ENCODE peak calls at places on chromosome 12, in eight cellular contexts. R, Z, C, W, M, H, J and V are unnamed samples.

GRCh38 chr12:49339464-49339861 is 2.5 kb upstream of the C1QL4 start:
- DNase-seq in W (no peak), R (no peak), M (no peak), C (peak; percentile 80), Z (no peak), J (no peak), H (no peak), V (no peak)

GRCh38 chr12:45933504-45933903 is 56.9 kb downstream of the SCAF11 start:
- DNase-seq in H (no peak), W (no peak), M (no peak), Z (no peak), R (no peak), C (no peak), J (no peak), V (no peak)

GRCh38 chr12:12996235-12996634 is 3.8 kb downstream of the HEBP1 start:
- DNase-seq in Z (no peak), J (no peak), H (no peak), C (no peak), W (no peak), R (no peak), M (no peak), V (no peak)

GRCh38 chr12:89960607-89961394 is 252.2 kb upstream of the ATP2B1 start:
- DNase-seq in J (no peak), R (no peak), H (no peak), Z (no peak), M (no peak), W (no peak), C (no peak), V (no peak)

GRCh38 chr12:107681455-107681835 is 4.2 kb upstream of the PWP1 start:
- DNase-seq in M (no peak), R (no peak), W (no peak), J (no peak), Z (no peak), H (no peak), C (no peak), V (no peak)

GRCh38 chr12:32918890-32919791 is 22.6 kb upstream of the PKP2 start:
- DNase-seq in H (no peak), J (no peak), W (peak; percentile 69), M (peak; percentile 79), C (no peak), R (peak; percentile 37), Z (no peak), V (no peak)

GRCh38 chr12:27334052-27334720 is 1.6 kb downstream of the BMAL2 start:
- DNase-seq in H (no peak), R (no peak), Z (no peak), W (peak; percentile 48), J (no peak), C (no peak), M (no peak), V (no peak)

GRCh38 chr12:28107679-28108078 is 82.6 kb upstream of the CCDC91 start:
- DNase-seq in C (no peak), W (no peak), R (no peak), Z (no peak), H (no peak), M (no peak), J (no peak), V (no peak)

GRCh38 chr12:130719263-130719892 is 3.3 kb upstream of the RIMBP2 start:
- DNase-seq in Z (no peak), C (no peak), J (no peak), H (no peak), M (no peak), R (no peak), W (no peak), V (no peak)

GRCh38 chr12:76085159-76085868 is 829 bp upstream of the NAP1L1 start:
- DNase-seq in Z (no peak), H (no peak), W (peak; percentile 58), M (peak; percentile 60), C (no peak), R (no peak), J (no peak), V (peak; percentile 66)

GRCh38 chr12:16605666-16606116 is 271 bp downstream of the LMO3 start:
- DNase-seq in W (peak; percentile 28), R (no peak), Z (no peak), M (no peak), H (peak; percentile 3), C (peak; percentile 13), J (peak; percentile 51), V (no peak)

GRCh38 chr12:76103958-76104357 is 19.5 kb upstream of the NAP1L1 start:
- DNase-seq in J (no peak), H (no peak), R (no peak), M (no peak), Z (no peak), C (no peak), W (no peak), V (no peak)

GRCh38 chr12:85998074-85998473 is 124.0 kb downstream of the NTS start:
- DNase-seq in H (no peak), J (no peak), Z (no peak), W (no peak), R (no peak), C (no peak), M (no peak), V (no peak)

GRCh38 chr12:52036587-52037171 is 14.6 kb upstream of the NR4A1 start:
- DNase-seq in J (peak; percentile 93), W (peak; percentile 83), M (peak; percentile 55), R (peak; percentile 66), Z (peak; percentile 90), H (peak; percentile 53), C (peak; percentile 92), V (peak; percentile 79)

GRCh38 chr12:52631676-52632459 is 13.5 kb upstream of the KRT73 start:
- DNase-seq in C (no peak), W (no peak), J (no peak), Z (no peak), R (no peak), M (no peak), H (no peak), V (no peak)

GRCh38 chr12:51381226-51382079 is 9.8 kb downstream of the GALNT6 start:
- DNase-seq in Z (no peak), C (no peak), H (no peak), J (no peak), M (no peak), R (no peak), W (no peak), V (no peak)

GRCh38 chr12:57620936-57621496 is 9.8 kb downstream of the ARHGEF25 start:
- DNase-seq in W (no peak), J (no peak), M (no peak), H (no peak), R (no peak), C (no peak), Z (peak; percentile 24), V (no peak)

GRCh38 chr12:116202940-116203339 is 74.6 kb downstream of the MED13L start:
- DNase-seq in J (no peak), Z (no peak), W (no peak), M (no peak), H (no peak), C (no peak), R (no peak), V (no peak)

GRCh38 chr12:52086366-52086765 is 6.9 kb downstream of the SMIM41 start:
- DNase-seq in H (no peak), J (no peak), W (no peak), Z (no peak), C (peak; percentile 66), R (no peak), M (no peak), V (no peak)

GRCh38 chr12:45234134-45234865 is 18.4 kb downstream of the ANO6 start:
- DNase-seq in Z (peak; percentile 38), R (peak; percentile 79), H (no peak), M (peak; percentile 96), W (peak; percentile 96), J (no peak), C (no peak), V (no peak)

GRCh38 chr12:57416039-57416996 is 14.5 kb downstream of the R3HDM2 start:
- DNase-seq in W (peak; percentile 31), M (peak; percentile 18), Z (no peak), H (no peak), C (no peak), J (no peak), R (no peak), V (no peak)

GRCh38 chr12:131828671-131829350 is 618 bp downstream of the MMP17 start:
- DNase-seq in R (no peak), W (peak; percentile 55), M (no peak), J (no peak), C (no peak), H (no peak), Z (no peak), V (no peak)

GRCh38 chr12:112239881-112240280 is 114.5 kb downstream of the TRAFD1 start:
- DNase-seq in Z (no peak), W (no peak), M (no peak), J (no peak), H (no peak), R (no peak), C (no peak), V (no peak)

GRCh38 chr12:80325167-80325959 is 118.7 kb upstream of the PTPRQ start:
- DNase-seq in C (no peak), W (no peak), R (no peak), Z (no peak), H (no peak), J (no peak), M (no peak), V (no peak)

GRCh38 chr12:779745-780734 is 27.7 kb downstream of the WNK1 start:
- DNase-seq in J (no peak), Z (no peak), M (peak; percentile 20), R (no peak), C (no peak), H (no peak), W (peak; percentile 89), V (no peak)